ENCODE peak calls at places on chromosomes 5 and 9, in six cellular contexts. One of them, this sample, is unnamed. For H4K20me1, the result is how much of the 10 kb centered on the place peaks cover.

GRCh38 chr5:128276537-128277216 is 193.1 kb downstream of the SLC12A2 start:
- DNase-seq in neural progenitor cell: no peak
- DNase-seq in MM.1S: no peak
- DNase-seq in H9: no peak
- DNase-seq in IMR-90: peak
- DNase-seq in DND-41: no peak
- DNase-seq in this sample: peak

GRCh38 chr5:67287795-67288194 is 91.2 kb upstream of the CD180 start:
- DNase-seq in neural progenitor cell: no peak
- DNase-seq in IMR-90: peak
- DNase-seq in H9: no peak
- DNase-seq in DND-41: no peak
- DNase-seq in MM.1S: no peak
- DNase-seq in this sample: peak

GRCh38 chr5:87119588-87119987 is 148.1 kb upstream of the RASA1 start:
- DNase-seq in neural progenitor cell: no peak
- DNase-seq in MM.1S: no peak
- DNase-seq in IMR-90: no peak
- DNase-seq in DND-41: no peak
- DNase-seq in H9: no peak
- DNase-seq in this sample: no peak

GRCh38 chr5:10329808-10330481 is 22.2 kb upstream of the CMBL start:
- DNase-seq in DND-41: no peak
- DNase-seq in H9: no peak
- DNase-seq in IMR-90: peak
- DNase-seq in neural progenitor cell: no peak
- DNase-seq in MM.1S: no peak
- DNase-seq in this sample: peak

GRCh38 chr5:73722224-73722623 is 96.2 kb downstream of the ARHGEF28 start:
- DNase-seq in DND-41: no peak
- DNase-seq in MM.1S: no peak
- DNase-seq in neural progenitor cell: no peak
- DNase-seq in H9: no peak
- DNase-seq in IMR-90: peak
- DNase-seq in this sample: peak

GRCh38 chr5:15774632-15775031 is 274.7 kb downstream of the FBXL7 start:
- DNase-seq in IMR-90: no peak
- DNase-seq in H9: no peak
- DNase-seq in neural progenitor cell: peak
- DNase-seq in DND-41: peak
- DNase-seq in MM.1S: no peak
- DNase-seq in this sample: peak

GRCh38 chr9:136052991-136053756 is 41.9 kb downstream of the NACC2 start:
- DNase-seq in H9: peak
- DNase-seq in MM.1S: no peak
- DNase-seq in IMR-90: no peak
- DNase-seq in DND-41: no peak
- DNase-seq in neural progenitor cell: peak
- DNase-seq in this sample: peak

GRCh38 chr9:85978496-85978895 is 37.5 kb downstream of the NAA35 start:
- DNase-seq in H9: no peak
- DNase-seq in DND-41: no peak
- DNase-seq in neural progenitor cell: peak
- DNase-seq in MM.1S: no peak
- DNase-seq in IMR-90: peak
- DNase-seq in this sample: no peak

GRCh38 chr5:40717281-40717680 is 37.6 kb downstream of the PTGER4 start:
- DNase-seq in neural progenitor cell: no peak
- DNase-seq in H9: no peak
- DNase-seq in DND-41: no peak
- DNase-seq in MM.1S: no peak
- DNase-seq in IMR-90: peak
- DNase-seq in this sample: peak

GRCh38 chr5:159096555-159097460 is 2.9 kb downstream of the EBF1 start:
- DNase-seq in IMR-90: no peak
- DNase-seq in H9: peak
- DNase-seq in neural progenitor cell: peak
- DNase-seq in DND-41: no peak
- DNase-seq in MM.1S: no peak
- DNase-seq in this sample: no peak

GRCh38 chr5:151779531-151780125 is 7.9 kb downstream of the G3BP1 start:
- DNase-seq in H9: no peak
- DNase-seq in neural progenitor cell: no peak
- DNase-seq in DND-41: no peak
- DNase-seq in IMR-90: no peak
- DNase-seq in MM.1S: no peak
- DNase-seq in this sample: no peak

GRCh38 chr5:1894243-1894642 is 11.5 kb upstream of the IRX4 start:
- DNase-seq in MM.1S: no peak
- DNase-seq in H9: no peak
- DNase-seq in IMR-90: no peak
- DNase-seq in neural progenitor cell: no peak
- DNase-seq in DND-41: no peak
- DNase-seq in this sample: no peak

GRCh38 chr9:137021979-137022619 is 5.9 kb downstream of the ABCA2 start:
- DNase-seq in DND-41: peak
- DNase-seq in H9: peak
- DNase-seq in neural progenitor cell: peak
- DNase-seq in IMR-90: peak
- DNase-seq in MM.1S: peak
- DNase-seq in this sample: peak

GRCh38 chr5:149904977-149905376 is 39.6 kb downstream of the PDE6A start:
- DNase-seq in IMR-90: no peak
- DNase-seq in DND-41: no peak
- DNase-seq in MM.1S: no peak
- DNase-seq in neural progenitor cell: no peak
- DNase-seq in H9: no peak
- DNase-seq in this sample: no peak

GRCh38 chr5:172114875-172115422 is 73.1 kb downstream of the STK10 start:
- DNase-seq in MM.1S: no peak
- DNase-seq in DND-41: no peak
- DNase-seq in IMR-90: no peak
- DNase-seq in neural progenitor cell: no peak
- DNase-seq in H9: peak
- DNase-seq in this sample: no peak

GRCh38 chr5:179129607-179130071 is 69.5 kb downstream of the ZNF354C start:
- DNase-seq in DND-41: no peak
- DNase-seq in H9: no peak
- DNase-seq in neural progenitor cell: no peak
- DNase-seq in MM.1S: peak
- DNase-seq in IMR-90: no peak
- DNase-seq in this sample: no peak

GRCh38 chr5:91691592-91691991 is 308.5 kb upstream of the ARRDC3 start:
- DNase-seq in neural progenitor cell: no peak
- DNase-seq in IMR-90: no peak
- DNase-seq in DND-41: no peak
- DNase-seq in MM.1S: no peak
- DNase-seq in H9: no peak
- DNase-seq in this sample: no peak

GRCh38 chr5:112930082-112930344 is 8.0 kb upstream of the REEP5 start:
- DNase-seq in neural progenitor cell: no peak
- DNase-seq in MM.1S: peak
- DNase-seq in IMR-90: no peak
- DNase-seq in DND-41: peak
- DNase-seq in H9: no peak
- DNase-seq in this sample: no peak

GRCh38 chr9:91085499-91086291 is 276.0 kb downstream of the AUH start:
- DNase-seq in H9: no peak
- DNase-seq in IMR-90: no peak
- DNase-seq in neural progenitor cell: no peak
- DNase-seq in MM.1S: peak
- DNase-seq in DND-41: no peak
- DNase-seq in this sample: no peak

GRCh38 chr9:36714161-36714560 is 141.5 kb downstream of the MELK start:
- DNase-seq in neural progenitor cell: no peak
- DNase-seq in DND-41: no peak
- DNase-seq in IMR-90: no peak
- DNase-seq in MM.1S: no peak
- DNase-seq in H9: no peak
- DNase-seq in this sample: no peak

GRCh38 chr9:116451500-116451899 is 235.6 kb upstream of the TRIM32 start:
- DNase-seq in MM.1S: no peak
- DNase-seq in H9: no peak
- DNase-seq in IMR-90: no peak
- DNase-seq in DND-41: no peak
- DNase-seq in neural progenitor cell: no peak
- DNase-seq in this sample: no peak

GRCh38 chr5:118220491-118220890 is 767.9 kb downstream of the DTWD2 start:
- DNase-seq in neural progenitor cell: no peak
- DNase-seq in H9: no peak
- DNase-seq in IMR-90: no peak
- DNase-seq in MM.1S: no peak
- DNase-seq in DND-41: no peak
- DNase-seq in this sample: peak

GRCh38 chr9:123399803-123400378 is 43.9 kb downstream of the CRB2 start:
- DNase-seq in MM.1S: no peak
- DNase-seq in neural progenitor cell: peak
- DNase-seq in H9: peak
- DNase-seq in IMR-90: no peak
- DNase-seq in DND-41: peak
- DNase-seq in this sample: peak

GRCh38 chr9:77534376-77535057 is 113.6 kb downstream of the GNA14 start:
- DNase-seq in DND-41: no peak
- DNase-seq in neural progenitor cell: peak
- DNase-seq in H9: peak
- DNase-seq in IMR-90: no peak
- DNase-seq in MM.1S: no peak
- DNase-seq in this sample: no peak

GRCh38 chr5:36726317-36726716 is 119.9 kb downstream of the SLC1A3 start:
- DNase-seq in MM.1S: no peak
- DNase-seq in neural progenitor cell: no peak
- DNase-seq in DND-41: no peak
- DNase-seq in IMR-90: no peak
- DNase-seq in H9: no peak
- DNase-seq in this sample: no peak

GRCh38 chr9:128412120-128412790 is 8.4 kb upstream of the CERCAM start:
- DNase-seq in MM.1S: no peak
- DNase-seq in DND-41: peak
- DNase-seq in IMR-90: peak
- DNase-seq in H9: peak
- DNase-seq in neural progenitor cell: peak
- DNase-seq in this sample: peak

GRCh38 chr5:90285581-90285980 is 124.0 kb downstream of the CETN3 start:
- DNase-seq in IMR-90: no peak
- DNase-seq in DND-41: no peak
- DNase-seq in neural progenitor cell: no peak
- DNase-seq in MM.1S: no peak
- DNase-seq in H9: no peak
- DNase-seq in this sample: no peak

DNA sequence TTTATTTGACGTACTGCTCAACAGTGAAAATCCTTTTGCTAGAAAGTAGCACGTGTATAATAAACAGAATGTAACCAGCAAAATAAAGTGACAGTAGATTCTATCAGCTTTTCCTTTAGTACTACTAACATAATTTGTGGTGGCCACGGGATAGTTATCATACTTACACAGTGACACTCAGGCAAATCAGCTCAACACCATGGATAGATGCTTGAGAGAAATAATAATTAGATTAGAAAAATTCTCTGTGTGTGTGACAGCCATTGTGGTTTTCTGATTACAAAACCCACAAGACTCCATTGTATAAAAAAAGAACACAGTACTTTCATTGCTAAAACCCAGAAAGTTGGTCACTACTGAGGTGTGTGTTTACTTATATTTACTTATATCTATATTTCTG is 101.1 kb downstream of the MUSK start:
- DNase-seq in IMR-90: peak
- DNase-seq in DND-41: no peak
- DNase-seq in H9: no peak
- DNase-seq in MM.1S: no peak
- DNase-seq in neural progenitor cell: no peak
- DNase-seq in this sample: peak
- H3K9ac ChIP-seq in IMR-90: no peak
- H3K9ac ChIP-seq in DND-41: no peak
- H3K9ac ChIP-seq in H9: no peak
- H3K9ac ChIP-seq in MM.1S: no peak
- H3K9ac ChIP-seq in neural progenitor cell: no peak
- H3K9ac ChIP-seq in this sample: no peak

DNA sequence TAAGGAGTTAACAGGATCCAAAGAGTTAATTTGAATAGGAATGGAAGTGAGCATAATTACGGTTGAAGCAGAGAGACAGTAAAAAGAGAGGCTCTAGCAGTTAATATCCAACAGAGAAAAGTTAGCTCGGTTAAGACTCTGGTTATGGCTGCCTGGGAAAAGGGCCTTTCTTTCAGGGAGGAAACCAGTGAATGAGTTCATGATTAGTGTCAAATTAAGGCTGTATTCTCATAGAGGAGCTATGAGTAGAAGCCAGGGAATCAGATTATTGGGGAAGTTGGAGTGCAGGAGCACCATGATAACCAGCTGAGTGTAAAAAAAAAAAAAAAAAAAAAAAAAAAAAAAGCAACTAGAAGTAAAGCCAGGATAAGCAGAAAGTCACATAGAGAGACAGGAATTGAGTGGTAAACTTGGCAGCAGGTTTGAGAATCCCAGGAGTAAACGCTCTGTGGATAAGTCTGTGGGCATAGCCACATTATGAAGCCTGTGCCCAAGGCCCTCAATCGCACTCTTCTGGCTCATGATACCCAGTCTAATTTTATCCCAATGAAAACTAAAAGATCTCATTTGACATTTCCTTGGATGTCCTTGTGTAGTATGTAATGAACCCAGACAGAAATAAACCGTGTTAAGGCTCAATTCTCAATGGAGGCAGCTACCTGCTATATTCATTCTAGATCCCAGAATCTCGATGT is 372.6 kb upstream of the MPDZ start:
- DNase-seq in DND-41: no peak
- DNase-seq in IMR-90: no peak
- DNase-seq in MM.1S: no peak
- DNase-seq in H9: no peak
- DNase-seq in neural progenitor cell: no peak
- DNase-seq in this sample: no peak
- H4K20me1 ChIP-seq in DND-41: under half
- H4K20me1 ChIP-seq in IMR-90: under half
- H4K20me1 ChIP-seq in MM.1S: under half
- H4K20me1 ChIP-seq in H9: under half
- H4K20me1 ChIP-seq in neural progenitor cell: under half
- H4K20me1 ChIP-seq in this sample: under half

GRCh38 chr9:31335529-31336234 is 1048.8 kb upstream of the ACO1 start:
- DNase-seq in IMR-90: no peak
- DNase-seq in neural progenitor cell: no peak
- DNase-seq in MM.1S: no peak
- DNase-seq in DND-41: no peak
- DNase-seq in H9: no peak
- DNase-seq in this sample: no peak

GRCh38 chr9:31336841-31337240 is 1047.6 kb upstream of the ACO1 start:
- DNase-seq in DND-41: no peak
- DNase-seq in neural progenitor cell: no peak
- DNase-seq in MM.1S: no peak
- DNase-seq in H9: no peak
- DNase-seq in IMR-90: no peak
- DNase-seq in this sample: no peak

GRCh38 chr9:31334837-31335528 is 1049.5 kb upstream of the ACO1 start:
- DNase-seq in IMR-90: no peak
- DNase-seq in H9: no peak
- DNase-seq in DND-41: no peak
- DNase-seq in neural progenitor cell: no peak
- DNase-seq in MM.1S: no peak
- DNase-seq in this sample: no peak

GRCh38 chr9:31336391-31336790 is 1048.1 kb upstream of the ACO1 start:
- DNase-seq in IMR-90: no peak
- DNase-seq in DND-41: no peak
- DNase-seq in MM.1S: no peak
- DNase-seq in neural progenitor cell: no peak
- DNase-seq in H9: no peak
- DNase-seq in this sample: no peak
- H3K27ac ChIP-seq in IMR-90: no peak
- H3K27ac ChIP-seq in DND-41: no peak
- H3K27ac ChIP-seq in MM.1S: no peak
- H3K27ac ChIP-seq in neural progenitor cell: no peak
- H3K27ac ChIP-seq in H9: no peak
- H3K27ac ChIP-seq in this sample: no peak

GRCh38 chr9:133726401-133727276 is 11.5 kb downstream of the SARDH start:
- DNase-seq in IMR-90: peak
- DNase-seq in H9: peak
- DNase-seq in neural progenitor cell: peak
- DNase-seq in DND-41: peak
- DNase-seq in MM.1S: no peak
- DNase-seq in this sample: peak
- H3K9ac ChIP-seq in IMR-90: no peak
- H3K9ac ChIP-seq in H9: no peak
- H3K9ac ChIP-seq in neural progenitor cell: no peak
- H3K9ac ChIP-seq in DND-41: no peak
- H3K9ac ChIP-seq in MM.1S: no peak
- H3K9ac ChIP-seq in this sample: no peak

This sample was measured in GM23248.